ENCODE peak calls at places on chromosomes 3 and 15, in ten cellular contexts. W is AG04449; I is CD4-positive, CD25-positive, alpha-beta regulatory T cell; D is activated B cell treated with CpG ODN at 0.5 μM for 24 hours; H is NCI-H460; V is activated T-helper 1 cell treated with Interleukin-2 at 50 U/mL for 16 hours; Z is left colon; L is MCF 10A; F is kidney tubule cell; M is HEK293T. G is an unnamed sample.
A peak's percentile ranks its signal among the peaks of the same experiment; 100 is the strongest.

GRCh38 chr15:45919806-45920205 is 285.0 kb downstream of the SQOR start:
- DNase-seq in W (no peak), F (peak; percentile 93), M (no peak), D (no peak), I (no peak), Z (no peak), L (peak; percentile 83), H (peak; percentile 81), V (no peak), G (no peak)

GRCh38 chr3:11021611-11022011 is 29.1 kb downstream of the SLC6A1 start:
- DNase-seq in H (no peak), I (no peak), L (no peak), W (no peak), D (no peak), V (no peak), M (no peak), Z (no peak), F (no peak), G (no peak)

GRCh38 chr3:15877813-15878212 is 80.0 kb upstream of the ANKRD28 start:
- DNase-seq in L (no peak), I (no peak), H (no peak), Z (no peak), D (no peak), W (no peak), V (no peak), M (no peak), F (no peak), G (no peak)

GRCh38 chr3:193850084-193850619 is 257.1 kb downstream of the OPA1 start:
- DNase-seq in M (no peak), W (no peak), V (no peak), L (no peak), Z (peak; percentile 20), H (no peak), D (no peak), I (peak; percentile 6), F (no peak), G (no peak)

GRCh38 chr15:98899266-98900021 is 108.1 kb downstream of the PGPEP1L start:
- DNase-seq in L (no peak), W (no peak), Z (no peak), H (peak; percentile 96), F (no peak), M (no peak), D (no peak), I (no peak), V (no peak), G (no peak)

GRCh38 chr15:63939531-63940130 is 105.9 kb upstream of the HERC1 start:
- DNase-seq in L (no peak), M (no peak), W (no peak), Z (no peak), D (no peak), H (no peak), I (no peak), F (peak; percentile 51), V (no peak), G (no peak)

GRCh38 chr15:82768414-82769081 is 37.3 kb downstream of the FSD2 start:
- DNase-seq in W (no peak), D (no peak), Z (no peak), H (no peak), L (peak; percentile 35), M (no peak), F (peak; percentile 45), I (no peak), V (no peak), G (no peak)

GRCh38 chr3:41216993-41217392 is 17.7 kb downstream of the CTNNB1 start:
- DNase-seq in W (no peak), L (no peak), Z (no peak), I (no peak), V (no peak), H (no peak), D (no peak), F (peak; percentile 11), M (no peak), G (no peak)

GRCh38 chr3:189393598-189393997 is 221.8 kb downstream of the TPRG1 start:
- DNase-seq in I (peak; percentile 40), H (no peak), F (no peak), L (peak; percentile 97), Z (peak; percentile 36), M (no peak), D (no peak), W (no peak), V (no peak), G (peak; percentile 2)

GRCh38 chr3:45216210-45216609 is 9.9 kb downstream of the TMEM158 start:
- DNase-seq in M (no peak), V (no peak), H (no peak), L (no peak), W (no peak), I (no peak), D (no peak), F (no peak), Z (no peak), G (no peak)